ENCODE peak calls at places on chromosomes 3 and 15, in seven cellular contexts. J is lung; S is right lobe of liver; Y is astrocyte; I is WERI-Rb-1; U is fibroblast of pulmonary artery; X is CD4-positive, alpha-beta memory T cell. A is an unnamed sample.

GRCh38 chr3:535566-536416 is 339.2 kb downstream of the CHL1 start:
- DNase-seq in U (peak), S (no peak), Y (no peak), I (peak), X (no peak), J (no peak), A (peak)

GRCh38 chr3:130925628-130926027 is 31.7 kb downstream of the ATP2C1 start:
- DNase-seq in U (peak), I (no peak), S (no peak), Y (no peak), J (no peak), X (no peak), A (no peak)

GRCh38 chr15:63264685-63265302 is 12.6 kb upstream of the APH1B start:
- DNase-seq in U (peak), I (no peak), J (no peak), S (no peak), X (no peak), Y (no peak), A (no peak)

GRCh38 chr3:19934098-19934566 is at the start of gene EFHB:
- DNase-seq in X (no peak), I (peak), J (peak), Y (no peak), S (no peak), U (peak), A (no peak)

GRCh38 chr15:41567870-41568269 is 8.9 kb downstream of the TYRO3 start:
- DNase-seq in I (no peak), X (no peak), S (no peak), U (no peak), Y (no peak), J (no peak), A (no peak)

GRCh38 chr3:33875680-33876079 is 77.2 kb downstream of the PDCD6IP start:
- DNase-seq in I (no peak), S (no peak), J (no peak), X (no peak), U (no peak), Y (no peak), A (no peak)

GRCh38 chr3:76065975-76066374 is 280.6 kb upstream of the ZNF717 start:
- DNase-seq in J (no peak), Y (peak), I (no peak), X (no peak), U (peak), S (no peak), A (no peak)

GRCh38 chr3:30531017-30531570 is 75.3 kb upstream of the TGFBR2 start:
- DNase-seq in J (no peak), Y (no peak), I (no peak), X (no peak), S (no peak), U (no peak), A (no peak)

GRCh38 chr15:23073890-23074631 is 34.7 kb upstream of the TUBGCP5 start:
- DNase-seq in J (no peak), S (no peak), I (no peak), X (no peak), Y (no peak), U (no peak), A (no peak)

GRCh38 chr15:37095993-37096877 is 4.1 kb downstream of the MEIS2 start:
- DNase-seq in X (no peak), S (no peak), U (no peak), J (no peak), Y (no peak), I (peak), A (peak)
- H3K4me3 ChIP-seq in X (no peak), S (peak), U (peak), J (peak), Y (peak), I (peak), A (peak)

DNA sequence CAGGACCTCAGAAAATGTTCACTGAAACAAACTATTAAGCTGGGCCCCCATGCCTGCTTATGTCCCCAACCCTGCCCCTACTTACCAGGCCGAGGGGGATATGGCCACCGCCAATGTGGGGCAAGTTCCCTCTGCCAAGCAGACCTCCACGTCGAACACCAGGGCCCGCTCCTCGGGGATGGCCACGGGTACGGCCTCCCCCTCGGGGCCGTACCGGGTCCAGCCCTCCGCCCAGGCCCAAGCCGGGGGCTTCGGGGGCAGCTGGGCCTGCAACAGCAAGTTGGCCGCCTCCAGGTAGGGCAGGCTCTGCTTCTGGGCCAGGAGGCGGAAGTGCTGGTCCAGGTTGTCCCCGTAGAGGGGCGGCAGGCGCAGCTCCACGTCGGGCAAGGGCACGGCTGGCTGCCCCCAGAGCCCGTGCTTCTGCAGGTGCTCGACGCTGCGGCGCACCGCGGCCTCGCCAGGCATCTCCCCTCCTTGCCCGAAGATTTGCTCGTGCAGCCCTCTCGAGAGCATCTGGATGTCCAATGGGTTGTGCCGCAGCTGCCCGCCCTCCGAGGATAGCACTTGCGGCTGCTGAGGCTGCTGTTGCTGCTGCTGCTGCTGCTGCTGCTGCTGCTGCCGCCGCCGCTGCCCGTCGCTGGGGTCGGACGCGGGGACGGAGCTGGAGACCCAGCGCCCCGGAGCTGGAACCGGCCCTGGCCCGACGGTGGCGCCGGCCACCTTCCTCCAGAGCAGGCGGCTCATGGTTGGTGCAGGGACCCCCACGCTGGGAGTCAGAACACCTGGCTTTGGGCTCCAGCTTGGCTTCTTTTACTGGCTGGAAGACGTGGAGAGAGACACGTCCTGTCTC is 1.4 kb downstream of the POLG start:
- DNase-seq in X (no peak), U (no peak), Y (no peak), I (no peak), S (no peak), J (no peak), A (no peak)
- H3K4me3 ChIP-seq in X (peak), U (peak), Y (peak), I (peak), S (peak), J (no peak), A (peak)

GRCh38 chr15:61835029-61835428 is 225.2 kb downstream of the VPS13C start:
- DNase-seq in J (no peak), X (no peak), U (no peak), I (no peak), Y (no peak), S (no peak), A (no peak)
- H3K4me3 ChIP-seq in J (no peak), X (no peak), U (no peak), I (peak), Y (no peak), S (no peak), A (no peak)

DNA sequence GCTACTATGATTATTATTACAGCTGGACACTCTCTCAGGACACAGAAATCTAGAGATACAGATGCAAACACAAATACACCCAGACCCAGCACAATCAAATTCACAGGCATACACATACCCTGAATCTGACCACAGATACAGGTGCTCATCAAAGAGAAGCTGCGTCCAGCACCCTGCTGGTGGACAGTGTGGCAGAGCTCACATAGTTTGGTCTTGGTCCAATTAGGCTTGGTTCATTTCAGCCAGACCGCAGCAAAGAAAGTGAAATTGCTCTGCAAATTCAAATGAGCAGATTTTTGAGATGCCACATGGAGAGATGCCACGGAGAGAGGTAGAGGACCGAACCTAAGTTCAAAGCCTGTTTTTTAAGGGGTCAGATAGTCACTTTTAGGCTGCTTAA is 55.6 kb downstream of the ANAPC13 start:
- DNase-seq in U (no peak), X (no peak), Y (peak), I (no peak), J (no peak), S (no peak), A (no peak)
- H3K4me3 ChIP-seq in U (no peak), X (no peak), Y (no peak), I (no peak), J (no peak), S (no peak), A (no peak)

DNA sequence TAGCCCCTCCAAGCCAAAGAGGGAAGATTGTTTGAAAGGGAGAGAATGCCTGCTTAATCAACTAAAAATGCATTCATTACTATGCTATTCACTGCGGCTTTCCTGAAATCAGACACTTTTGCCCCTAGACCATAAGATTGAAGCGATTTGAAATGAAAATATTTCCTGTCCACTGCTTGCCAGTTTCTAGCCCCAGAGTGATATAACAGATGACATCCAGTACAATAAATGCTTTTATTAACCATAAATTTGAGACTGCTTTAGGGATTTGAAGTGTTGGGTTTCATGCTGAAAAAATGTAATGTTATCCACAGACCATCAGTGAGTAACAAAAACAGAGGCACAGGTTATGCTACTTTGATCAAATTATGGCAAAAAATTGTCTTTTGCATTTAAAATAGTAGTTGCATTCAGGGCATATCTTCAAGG is 14.1 kb downstream of the IL17RD start:
- DNase-seq in X (no peak), J (no peak), S (no peak), Y (peak), U (peak), I (no peak), A (no peak)
- H3K4me3 ChIP-seq in X (no peak), J (no peak), S (no peak), Y (no peak), U (no peak), I (no peak), A (no peak)

DNA sequence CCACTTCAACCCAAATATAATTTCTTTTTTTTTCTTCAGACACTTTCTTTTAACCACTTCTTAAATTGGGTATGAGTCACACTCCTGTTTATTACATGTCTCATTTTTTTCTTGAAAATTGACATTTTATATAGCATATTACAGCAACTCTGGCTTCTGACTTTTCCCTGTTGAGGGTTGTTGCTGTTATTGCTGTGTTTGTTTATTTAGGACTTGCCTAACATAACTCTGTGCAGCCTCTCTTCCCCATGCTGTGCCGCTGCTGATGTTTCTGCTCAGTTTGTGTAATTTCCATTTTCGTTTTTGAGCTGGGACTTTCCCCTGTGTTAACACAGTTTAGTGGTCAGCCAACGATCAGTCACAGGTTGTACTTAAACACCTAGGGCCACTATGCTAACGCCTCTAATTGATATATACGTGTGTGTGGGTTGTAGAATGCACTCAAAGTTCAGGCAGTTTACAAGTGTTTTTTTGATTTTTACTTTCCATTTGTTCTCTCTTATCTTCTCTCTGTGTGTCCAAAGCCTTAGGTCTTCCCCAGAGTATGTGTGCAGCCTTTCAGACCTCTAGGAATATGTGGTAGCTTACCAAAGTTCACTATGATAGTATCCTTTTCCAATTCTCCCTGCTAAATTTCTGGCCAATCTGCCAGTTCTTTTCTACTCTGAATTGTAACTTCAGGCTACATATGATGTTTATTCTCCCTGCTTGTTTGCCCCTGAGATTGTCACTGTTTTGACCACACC is 337.2 kb downstream of the ZBTB20 start:
- DNase-seq in I (no peak), U (no peak), Y (peak), J (no peak), X (no peak), S (peak), A (no peak)
- H3K4me3 ChIP-seq in I (no peak), U (no peak), Y (no peak), J (no peak), X (no peak), S (peak), A (peak)